ENCODE peak calls at places on chromosomes 3 and 15, in nine cellular contexts. I is IMR-90, M is right lobe of liver, N is K562, G is body of pancreas, T is suprapubic skin, Q is breast epithelium, U is spleen, Z is sigmoid colon. R is an unnamed sample.

GRCh38 chr3:112675943-112676530 is 35.1 kb upstream of the CCDC80 start:
- DNase-seq in N (no peak), G (no peak), U (no peak), M (no peak), Z (no peak), I (no peak), Q (no peak), T (no peak), R (no peak)

GRCh38 chr3:180855364-180855763 is 57.1 kb upstream of the FXR1 start:
- DNase-seq in I (no peak), N (no peak), Z (no peak), U (no peak), M (no peak), G (no peak), Q (no peak), T (no peak), R (no peak)

GRCh38 chr3:43073836-43074220 is 32.1 kb downstream of the POMGNT2 start:
- DNase-seq in I (no peak), Q (no peak), G (no peak), N (no peak), U (no peak), T (no peak), Z (no peak), M (no peak), R (no peak)

GRCh38 chr3:151926956-151927355 is 53.5 kb downstream of the SUCNR1 start:
- DNase-seq in G (no peak), M (no peak), N (no peak), Q (no peak), U (no peak), Z (no peak), T (no peak), I (peak; percentile 76), R (no peak)

GRCh38 chr3:14203521-14204079 is 25.0 kb downstream of the LSM3 start:
- DNase-seq in Z (peak; percentile 83), Q (peak; percentile 71), U (no peak), T (peak; percentile 74), M (peak; percentile 48), N (peak; percentile 93), G (peak; percentile 71), I (peak; percentile 87), R (peak; percentile 76)

GRCh38 chr3:38738630-38739395 is 77.2 kb downstream of the SCN10A start:
- DNase-seq in I (peak; percentile 28), Z (no peak), T (no peak), U (no peak), Q (no peak), G (peak; percentile 23), N (peak; percentile 75), M (no peak), R (no peak)

GRCh38 chr15:51721199-51721960 is 16.1 kb downstream of the LYSMD2 start:
- DNase-seq in U (no peak), Z (no peak), G (no peak), N (no peak), T (no peak), M (no peak), I (peak; percentile 16), Q (no peak), R (no peak)

GRCh38 chr15:70299931-70300858 is 202.5 kb upstream of the TLE3 start:
- DNase-seq in U (peak; percentile 87), I (no peak), T (no peak), N (no peak), M (no peak), Z (no peak), G (no peak), Q (no peak), R (no peak)

GRCh38 chr15:69976366-69976994 is 121.2 kb downstream of the TLE3 start:
- DNase-seq in M (no peak), U (no peak), Q (no peak), G (no peak), T (no peak), I (peak; percentile 41), Z (no peak), N (peak; percentile 53), R (no peak)

GRCh38 chr3:58164916-58165821 is 45.6 kb downstream of the DNASE1L3 start:
- DNase-seq in U (no peak), Z (peak; percentile 70), I (no peak), T (no peak), N (no peak), M (no peak), G (peak; percentile 73), Q (no peak), R (peak; percentile 58)

GRCh38 chr15:71691700-71692417 is 118.5 kb upstream of the NR2E3 start:
- DNase-seq in G (peak; percentile 36), Z (no peak), M (no peak), Q (peak; percentile 75), U (no peak), N (no peak), T (no peak), I (peak; percentile 95), R (peak; percentile 38)

GRCh38 chr3:150345021-150345538 is 63.0 kb upstream of the TSC22D2 start:
- DNase-seq in Z (no peak), G (peak; percentile 33), M (peak; percentile 29), Q (peak; percentile 49), T (no peak), I (no peak), N (no peak), U (peak; percentile 45), R (no peak)

GRCh38 chr3:117719316-117719926 is 1009.8 kb downstream of the TUSC7 start:
- DNase-seq in G (no peak), I (peak; percentile 40), Q (no peak), N (peak; percentile 1), M (no peak), T (no peak), Z (no peak), U (no peak), R (no peak)

GRCh38 chr3:11509175-11510000 is 134.3 kb downstream of the VGLL4 start:
- DNase-seq in U (no peak), I (peak; percentile 96), Q (peak; percentile 31), Z (peak; percentile 93), M (peak; percentile 48), T (no peak), G (peak; percentile 86), N (peak; percentile 79), R (peak; percentile 87)

GRCh38 chr15:78060232-78060631 is 17.3 kb downstream of the TBC1D2B start:
- DNase-seq in U (no peak), N (no peak), Z (no peak), T (no peak), Q (no peak), I (no peak), G (no peak), M (no peak), R (no peak)

GRCh38 chr3:101950510-101950909 is 101.2 kb downstream of the NFKBIZ start:
- DNase-seq in Q (no peak), T (no peak), G (no peak), Z (no peak), I (peak; percentile 81), M (no peak), U (no peak), N (no peak), R (no peak)

GRCh38 chr3:8501388-8502131 is at the start of gene LMCD1:
- DNase-seq in M (peak; percentile 97), Q (peak; percentile 92), U (peak; percentile 94), N (peak; percentile 67), Z (peak; percentile 97), G (peak; percentile 95), T (peak; percentile 96), I (peak; percentile 95), R (peak; percentile 96)
- TF ChIP-seq POLR2A in M (peak; percentile 90), Q (peak; percentile 40), U (no peak), N (no peak), Z (peak; percentile 16), G (peak; percentile 86), T (no peak), I (peak; percentile 90), R (peak; percentile 81)

GRCh38 chr3:70333080-70333479 is 20.6 kb upstream of the MDFIC2 start:
- DNase-seq in U (no peak), M (no peak), Z (no peak), N (no peak), G (no peak), T (no peak), Q (no peak), I (no peak), R (no peak)
- H3K4me1 ChIP-seq in U (no peaks in the 10 kb centered on the region), M (no peaks in the 10 kb centered on the region), Z (no peaks in the 10 kb centered on the region), N (no peaks in the 10 kb centered on the region), G (no peaks in the 10 kb centered on the region), T (no peaks in the 10 kb centered on the region), Q (no peaks in the 10 kb centered on the region), I (no peaks in the 10 kb centered on the region), R (no peaks in the 10 kb centered on the region)

GRCh38 chr15:74622758-74623157 is 7.1 kb downstream of the CLK3 start:
- DNase-seq in I (no peak), M (no peak), Q (no peak), G (no peak), N (no peak), T (no peak), U (peak; percentile 29), Z (no peak), R (no peak)

GRCh38 chr15:74619916-74620635 is 4.4 kb downstream of the CLK3 start:
- DNase-seq in Z (no peak), U (peak; percentile 75), Q (no peak), G (no peak), N (no peak), M (no peak), T (no peak), I (no peak), R (no peak)

GRCh38 chr15:74620636-74621545 is 5.3 kb downstream of the CLK3 start:
- DNase-seq in Z (no peak), T (no peak), I (peak; percentile 64), Q (peak; percentile 72), G (peak; percentile 71), N (peak; percentile 73), U (peak; percentile 88), M (peak; percentile 83), R (peak; percentile 36)

GRCh38 chr15:74621546-74621920 is 5.9 kb downstream of the CLK3 start:
- DNase-seq in I (no peak), U (peak; percentile 78), T (no peak), G (no peak), N (no peak), Q (no peak), Z (no peak), M (no peak), R (no peak)

DNA sequence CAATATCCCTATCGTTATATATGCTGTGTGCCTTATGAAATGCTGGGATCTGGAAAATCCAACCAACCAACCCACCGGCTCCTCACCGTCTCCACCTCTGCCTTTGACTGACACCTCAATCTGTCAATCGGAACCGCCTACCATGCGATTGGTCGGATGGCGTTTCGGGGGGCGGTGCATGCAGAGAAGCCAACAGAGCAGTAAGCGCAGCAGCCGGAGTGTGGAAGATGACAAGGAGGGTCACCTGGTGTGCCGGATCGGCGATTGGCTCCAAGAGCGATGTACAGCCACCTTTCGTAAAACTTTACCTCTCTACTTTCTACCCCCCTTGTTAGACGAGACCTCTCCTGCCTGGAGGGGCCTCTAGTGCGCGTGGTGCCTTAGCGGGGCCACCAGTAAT is 6.3 kb downstream of the CLK3 start:
- DNase-seq in Z (no peak), U (peak; percentile 73), G (no peak), M (no peak), N (no peak), Q (no peak), I (no peak), T (no peak), R (no peak)
- H3K36me3 ChIP-seq in Z (peaks cover 65% of the 10 kb centered on the region), U (peaks cover 97% of the 10 kb centered on the region), G (peaks cover 24% of the 10 kb centered on the region), M (peaks cover 72% of the 10 kb centered on the region), N (peaks cover 99% of the 10 kb centered on the region), Q (peaks cover 18% of the 10 kb centered on the region), I (peaks cover 78% of the 10 kb centered on the region), T (peaks cover 81% of the 10 kb centered on the region), R (no peaks in the 10 kb centered on the region)

DNA sequence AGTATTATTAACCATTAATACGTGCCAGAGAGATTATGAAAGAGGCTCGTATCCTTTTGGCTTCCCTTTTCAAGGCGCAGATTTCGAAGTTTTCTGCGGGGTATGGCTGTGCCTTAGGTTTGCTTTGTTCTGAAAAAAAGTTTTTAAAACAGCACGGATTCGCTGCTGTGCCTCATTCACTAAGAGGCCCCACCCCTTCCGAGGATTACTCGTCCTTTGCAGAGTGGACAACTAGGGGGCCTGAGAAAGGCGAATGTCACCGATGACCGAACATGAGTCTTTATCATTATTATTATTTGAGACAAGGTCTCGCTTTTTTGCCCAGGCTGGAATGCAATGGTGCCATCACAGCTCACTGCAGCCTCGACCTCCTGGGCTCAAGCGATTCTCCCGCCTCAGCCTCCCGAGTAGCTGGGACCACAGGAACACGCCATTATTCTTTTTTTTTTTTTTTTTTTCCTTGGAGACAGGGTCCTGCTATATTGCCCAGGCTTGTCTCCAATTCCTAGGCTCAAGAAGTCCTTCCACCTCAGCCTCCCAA is 684 bp upstream of the RPS27L start:
- DNase-seq in Z (peak; percentile 78), T (peak; percentile 73), G (peak; percentile 31), Q (peak; percentile 33), N (peak; percentile 77), U (no peak), I (peak; percentile 85), M (no peak), R (peak; percentile 60)
- TF ChIP-seq POLR2A in Z (no peak), T (no peak), G (no peak), Q (no peak), N (no peak), U (no peak), I (no peak), M (no peak), R (no peak)